ENCODE peak calls at places on chromosomes 16 and 17, in four cellular contexts. One of them, this sample, is unnamed.
A peak's percentile ranks its signal among the peaks of the same experiment; 100 is the strongest.

GRCh38 chr17:8839410-8839935 is 28.0 kb downstream of the PIK3R6 start:
- DNase-seq in H1: no peak
- DNase-seq in HCT116: no peak
- DNase-seq in K562: no peak
- DNase-seq in this sample: no peak

GRCh38 chr16:58452640-58453039 is 47.3 kb upstream of the NDRG4 start:
- DNase-seq in H1: no peak
- DNase-seq in HCT116: no peak
- DNase-seq in K562: no peak
- DNase-seq in this sample: no peak

GRCh38 chr16:75236232-75236631 is 15.2 kb downstream of the BCAR1 start:
- DNase-seq in H1: no peak
- DNase-seq in HCT116: no peak
- DNase-seq in K562: no peak
- DNase-seq in this sample: no peak

GRCh38 chr17:17935321-17936271 is 36.6 kb downstream of the TOM1L2 start:
- DNase-seq in H1: no peak
- DNase-seq in HCT116: no peak
- DNase-seq in K562: no peak
- DNase-seq in this sample: peak; percentile 57

GRCh38 chr16:49556252-49557069 is 182.9 kb downstream of the C16orf78 start:
- DNase-seq in H1: no peak
- DNase-seq in HCT116: peak; percentile 4
- DNase-seq in K562: peak; percentile 22
- DNase-seq in this sample: peak; percentile 44

GRCh38 chr17:18102640-18103039 is 5.9 kb upstream of the MYO15A start:
- DNase-seq in H1: no peak
- DNase-seq in HCT116: no peak
- DNase-seq in K562: no peak
- DNase-seq in this sample: no peak

GRCh38 chr17:16378631-16379282 is 2.1 kb upstream of the UBB start:
- DNase-seq in H1: no peak
- DNase-seq in HCT116: no peak
- DNase-seq in K562: peak; percentile 33
- DNase-seq in this sample: no peak

GRCh38 chr17:74330446-74330845 is 4.4 kb downstream of the KIF19 start:
- DNase-seq in H1: no peak
- DNase-seq in HCT116: no peak
- DNase-seq in K562: no peak
- DNase-seq in this sample: no peak

GRCh38 chr16:65657556-65657955 is 535.7 kb upstream of the CDH11 start:
- DNase-seq in H1: no peak
- DNase-seq in HCT116: no peak
- DNase-seq in K562: no peak
- DNase-seq in this sample: no peak

GRCh38 chr17:44636562-44636961 is 19.7 kb upstream of the MEIOC start:
- DNase-seq in H1: no peak
- DNase-seq in HCT116: peak; percentile 13
- DNase-seq in K562: no peak
- DNase-seq in this sample: peak; percentile 16

GRCh38 chr17:50459756-50460155 is 8.9 kb downstream of the CHAD start:
- DNase-seq in H1: no peak
- DNase-seq in HCT116: no peak
- DNase-seq in K562: no peak
- DNase-seq in this sample: no peak

GRCh38 chr17:41907185-41907556 is 11.6 kb downstream of the ACLY start:
- DNase-seq in H1: no peak
- DNase-seq in HCT116: no peak
- DNase-seq in K562: no peak
- DNase-seq in this sample: no peak

GRCh38 chr17:12180644-12181261 is 160.1 kb downstream of the MAP2K4 start:
- DNase-seq in H1: no peak
- DNase-seq in HCT116: peak; percentile 47
- DNase-seq in K562: peak; percentile 27
- DNase-seq in this sample: peak; percentile 47

DNA sequence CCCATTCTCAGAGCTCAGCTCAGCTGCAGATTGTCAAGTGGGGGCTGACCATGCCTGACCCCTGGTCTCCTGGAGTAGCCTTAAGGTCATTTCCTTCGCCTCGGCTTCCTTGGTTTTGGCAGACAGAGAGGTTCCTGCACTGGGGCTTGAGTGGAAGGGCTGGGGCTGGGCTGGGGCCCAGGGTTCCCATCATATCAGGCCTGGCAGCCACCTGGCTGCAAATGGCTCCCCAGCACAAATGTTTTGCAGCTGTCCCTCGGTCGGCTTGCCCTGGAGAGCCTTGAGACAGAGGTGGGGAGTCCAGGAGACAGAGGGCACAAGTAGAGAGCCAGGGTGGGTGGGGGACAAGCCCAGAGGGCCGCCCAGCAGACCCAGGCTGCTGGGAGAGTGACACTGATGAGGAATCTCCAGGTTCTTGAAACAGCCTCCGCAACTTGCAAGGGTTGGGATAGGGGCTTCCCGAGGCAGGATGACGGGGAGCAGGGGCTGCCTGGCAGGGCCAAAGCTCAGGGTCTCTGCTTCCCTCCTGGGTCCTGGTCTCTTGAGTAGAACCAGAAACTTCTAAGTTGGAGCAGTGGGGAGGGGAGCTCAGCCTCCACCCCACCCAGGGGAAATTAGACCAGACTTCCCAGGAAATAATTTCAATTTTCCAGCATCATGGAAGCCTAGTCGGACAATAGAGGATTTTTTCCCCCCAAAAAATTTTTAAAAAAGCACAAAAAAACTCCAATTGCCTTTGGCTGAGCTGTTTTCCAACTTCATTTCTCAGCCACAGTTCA is 19.3 kb downstream of the IGFBP4 start:
- DNase-seq in H1: no peak
- DNase-seq in HCT116: no peak
- DNase-seq in K562: no peak
- DNase-seq in this sample: no peak
- TF ChIP-seq POLR2AphosphoS5 in H1: no peak
- TF ChIP-seq POLR2AphosphoS5 in HCT116: no peak
- TF ChIP-seq POLR2AphosphoS5 in K562: no peak
- TF ChIP-seq POLR2AphosphoS5 in this sample: no peak

DNA sequence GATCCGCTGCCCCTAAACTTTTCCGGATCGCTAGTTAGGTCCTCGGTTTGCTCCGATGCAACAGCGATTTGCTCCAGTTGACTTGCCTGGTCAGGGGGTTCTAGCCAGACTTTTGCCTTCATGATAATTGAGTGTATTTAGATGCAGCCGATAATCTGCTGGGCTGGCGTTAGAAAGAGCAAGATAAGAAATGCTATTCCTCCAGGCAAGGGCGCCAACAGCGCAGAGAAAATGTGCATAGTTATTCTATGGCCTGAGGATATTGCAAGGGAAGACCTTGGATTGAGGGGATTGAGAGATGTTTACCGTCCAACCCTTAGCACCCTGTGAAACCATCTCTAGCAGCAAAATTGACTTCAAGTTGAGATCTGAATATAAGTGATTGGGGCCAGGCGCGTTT is 443.7 kb downstream of the TMEM114 start:
- DNase-seq in H1: no peak
- DNase-seq in HCT116: no peak
- DNase-seq in K562: no peak
- DNase-seq in this sample: no peak
- TF ChIP-seq FOSL1 in H1: no peak
- TF ChIP-seq FOSL1 in HCT116: no peak
- TF ChIP-seq FOSL1 in K562: no peak
- TF ChIP-seq FOSL1 in this sample: no peak

GRCh38 chr17:57993471-57994365 is 5.7 kb upstream of the VEZF1 start:
- DNase-seq in H1: no peak
- DNase-seq in HCT116: no peak
- DNase-seq in K562: no peak
- DNase-seq in this sample: peak; percentile 77
- TF ChIP-seq POLR2AphosphoS5 in H1: peak; percentile 64
- TF ChIP-seq POLR2AphosphoS5 in HCT116: peak; percentile 58
- TF ChIP-seq POLR2AphosphoS5 in K562: no peak
- TF ChIP-seq POLR2AphosphoS5 in this sample: peak; percentile 47

GRCh38 chr16:77780378-77780837 is 8.0 kb upstream of the VAT1L start:
- DNase-seq in H1: no peak
- DNase-seq in HCT116: peak; percentile 10
- DNase-seq in K562: no peak
- DNase-seq in this sample: peak; percentile 46
- TF ChIP-seq FOSL1 in H1: no peak
- TF ChIP-seq FOSL1 in HCT116: peak; percentile 26
- TF ChIP-seq FOSL1 in K562: no peak
- TF ChIP-seq FOSL1 in this sample: peak; percentile 44

GRCh38 chr17:14593956-14594355 is 293.1 kb downstream of the HS3ST3B1 start:
- DNase-seq in H1: no peak
- DNase-seq in HCT116: no peak
- DNase-seq in K562: no peak
- DNase-seq in this sample: no peak

GRCh38 chr17:14594690-14595089 is 293.8 kb downstream of the HS3ST3B1 start:
- DNase-seq in H1: no peak
- DNase-seq in HCT116: no peak
- DNase-seq in K562: no peak
- DNase-seq in this sample: no peak

GRCh38 chr17:14590458-14591250 is 289.8 kb downstream of the HS3ST3B1 start:
- DNase-seq in H1: no peak
- DNase-seq in HCT116: no peak
- DNase-seq in K562: no peak
- DNase-seq in this sample: no peak

DNA sequence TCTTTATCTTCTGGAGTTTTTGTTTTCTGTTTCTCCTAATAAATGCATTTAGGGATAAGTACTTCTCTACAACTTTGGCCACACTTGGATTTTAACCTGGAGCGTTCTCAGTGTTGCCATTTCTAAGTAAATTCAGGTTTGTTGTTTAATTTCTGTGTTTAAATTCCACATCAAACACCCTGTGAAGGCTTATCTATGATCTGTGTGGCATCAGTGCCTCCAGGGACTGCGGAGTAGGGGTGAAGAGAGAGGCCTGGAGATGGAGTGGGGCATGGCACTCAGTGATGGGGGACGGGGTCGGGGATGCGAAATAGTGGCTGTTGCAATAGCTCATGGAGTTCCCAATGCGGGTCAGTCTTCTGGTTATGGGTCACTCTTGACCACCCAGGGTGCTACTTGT is 294.8 kb downstream of the HS3ST3B1 start:
- DNase-seq in H1: no peak
- DNase-seq in HCT116: no peak
- DNase-seq in K562: no peak
- DNase-seq in this sample: no peak
- TF ChIP-seq POLR2AphosphoS5 in H1: no peak
- TF ChIP-seq POLR2AphosphoS5 in HCT116: no peak
- TF ChIP-seq POLR2AphosphoS5 in K562: no peak
- TF ChIP-seq POLR2AphosphoS5 in this sample: no peak

GRCh38 chr17:40314557-40314953 is 5.6 kb downstream of the RARA start:
- DNase-seq in H1: no peak
- DNase-seq in HCT116: peak; percentile 95
- DNase-seq in K562: no peak
- DNase-seq in this sample: peak; percentile 78
- TF ChIP-seq FOSL1 in H1: no peak
- TF ChIP-seq FOSL1 in HCT116: peak; percentile 99
- TF ChIP-seq FOSL1 in K562: no peak
- TF ChIP-seq FOSL1 in this sample: peak; percentile 54

DNA sequence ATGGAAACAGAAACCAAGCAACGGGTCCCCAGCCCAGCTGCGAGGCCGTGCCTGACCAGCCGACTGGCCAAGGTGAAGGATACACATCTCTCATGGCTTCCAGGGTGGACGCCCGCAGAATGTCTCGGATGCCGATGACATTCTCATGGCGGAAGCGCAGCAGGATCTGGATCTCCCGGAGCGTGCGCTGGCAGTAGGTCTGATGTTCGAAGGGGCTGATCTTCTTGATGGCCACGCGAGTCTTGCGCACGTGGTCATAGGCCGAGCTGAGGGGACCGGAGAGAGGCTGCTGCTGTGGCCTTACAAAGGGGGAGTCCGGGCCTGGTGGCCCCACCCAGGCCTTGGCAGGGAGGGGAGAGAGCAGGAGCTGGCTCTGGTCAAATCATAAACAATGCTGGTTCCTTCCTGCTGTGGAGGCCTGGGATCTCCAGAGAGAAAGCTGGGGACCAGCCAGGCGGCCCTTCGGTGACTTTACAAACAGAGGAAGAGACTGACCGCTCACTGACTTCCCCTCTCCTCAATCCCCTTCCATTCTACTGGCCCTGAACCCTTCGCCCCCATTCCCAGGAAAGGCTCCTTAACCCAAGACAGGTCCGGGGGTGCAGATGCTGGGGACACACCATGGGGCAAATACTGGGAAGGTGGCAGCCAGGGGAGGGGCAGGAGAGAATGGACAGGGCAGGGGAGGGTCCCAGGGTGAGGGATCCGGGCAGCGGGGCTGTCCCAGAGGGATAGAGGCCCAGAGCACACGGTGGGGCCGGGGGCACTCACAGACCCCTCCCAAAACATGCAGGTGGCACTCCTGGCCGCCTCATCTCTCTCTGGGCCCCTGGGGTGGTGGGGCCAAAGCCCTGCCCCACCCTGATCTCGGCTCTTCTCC is 1.0 kb downstream of the MAPK3 start:
- DNase-seq in H1: no peak
- DNase-seq in HCT116: no peak
- DNase-seq in K562: no peak
- DNase-seq in this sample: no peak
- TF ChIP-seq POLR2AphosphoS5 in H1: no peak
- TF ChIP-seq POLR2AphosphoS5 in HCT116: no peak
- TF ChIP-seq POLR2AphosphoS5 in K562: no peak
- TF ChIP-seq POLR2AphosphoS5 in this sample: no peak

GRCh38 chr17:4938069-4938491 is 1.8 kb downstream of the SLC25A11 start:
- DNase-seq in H1: no peak
- DNase-seq in HCT116: no peak
- DNase-seq in K562: no peak
- DNase-seq in this sample: no peak
- TF ChIP-seq FOSL1 in H1: no peak
- TF ChIP-seq FOSL1 in HCT116: no peak
- TF ChIP-seq FOSL1 in K562: no peak
- TF ChIP-seq FOSL1 in this sample: no peak

DNA sequence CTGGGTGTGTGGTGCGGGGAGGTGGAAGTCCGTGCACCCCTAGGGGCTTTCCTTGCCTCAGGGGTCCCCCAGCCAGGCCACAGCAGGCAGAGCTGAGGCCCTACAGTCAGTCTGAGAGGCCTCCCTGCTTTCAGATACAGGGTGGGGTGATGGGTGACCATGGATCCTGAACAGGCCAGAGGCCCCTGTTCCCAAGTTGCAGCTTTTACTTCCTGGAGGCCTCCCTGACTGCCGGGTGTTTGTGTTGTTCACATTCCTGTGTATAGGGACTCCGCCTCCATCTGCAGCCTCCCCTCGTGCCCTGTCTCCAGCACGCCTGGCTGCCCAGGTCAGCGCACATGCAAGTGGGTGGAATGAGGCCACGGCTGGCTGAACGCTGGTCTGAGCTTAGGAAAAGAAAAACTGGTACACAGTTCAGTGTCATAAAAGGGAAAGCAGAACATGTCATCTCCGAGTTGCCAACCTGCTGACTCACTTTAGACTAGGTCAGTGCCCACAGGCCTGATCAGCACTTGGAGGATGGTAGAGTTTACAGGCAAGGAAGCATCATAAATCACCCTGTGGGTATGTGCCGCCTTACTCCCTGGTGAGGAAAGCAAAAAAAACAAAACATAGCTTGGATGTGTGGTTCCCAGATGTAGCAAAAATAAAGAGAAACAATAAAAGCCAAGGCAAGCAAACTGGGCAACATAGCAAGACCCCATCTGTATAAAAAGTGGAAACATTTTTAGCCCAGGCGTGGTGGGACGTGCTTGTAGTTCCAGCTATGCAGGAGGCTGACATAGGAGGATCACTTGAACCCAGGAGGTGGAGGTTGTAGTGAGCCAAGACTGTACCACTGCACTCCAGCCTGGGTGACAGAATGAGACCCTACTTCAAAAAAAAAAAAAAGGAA is 6.2 kb upstream of the SLC7A6 start:
- DNase-seq in H1: no peak
- DNase-seq in HCT116: no peak
- DNase-seq in K562: no peak
- DNase-seq in this sample: peak; percentile 95
- TF ChIP-seq POLR2AphosphoS5 in H1: no peak
- TF ChIP-seq POLR2AphosphoS5 in HCT116: no peak
- TF ChIP-seq POLR2AphosphoS5 in K562: no peak
- TF ChIP-seq POLR2AphosphoS5 in this sample: no peak